ENCODE peak calls at places on chromosomes 12 and 14, in eight cellular contexts. S, Y, G, D, T, U, X and O are unnamed samples. For H3K4me1 and H3K27me3, the result is how much of the 10 kb centered on the place peaks cover.

GRCh38 chr12:45914090-45914489 is 76.3 kb downstream of the SCAF11 start:
- DNase-seq in S (no peak), Y (no peak), G (no peak), D (peak), T (no peak), U (peak), X (no peak), O (no peak)

GRCh38 chr14:51616724-51617409 is 34.8 kb upstream of the FRMD6 start:
- DNase-seq in S (no peak), Y (no peak), G (peak), D (peak), T (no peak), U (peak), X (no peak), O (no peak)

GRCh38 chr12:28130625-28131598 is 59.3 kb upstream of the CCDC91 start:
- DNase-seq in S (peak), Y (no peak), G (peak), D (peak), T (no peak), U (peak), X (no peak), O (peak)

GRCh38 chr14:74579447-74580274 is 32.4 kb downstream of the LTBP2 start:
- DNase-seq in S (no peak), Y (no peak), G (peak), D (peak), T (no peak), U (peak), X (no peak), O (no peak)

GRCh38 chr14:103749860-103750259 is 34.2 kb downstream of the ZFYVE21 start:
- DNase-seq in S (no peak), Y (no peak), G (no peak), D (no peak), T (no peak), U (no peak), X (no peak), O (no peak)

GRCh38 chr14:87748558-87748957 is 244.4 kb downstream of the GALC start:
- DNase-seq in S (no peak), Y (no peak), G (no peak), D (no peak), T (no peak), U (no peak), X (no peak), O (no peak)

GRCh38 chr12:85468356-85469157 is 188.5 kb downstream of the ALX1 start:
- DNase-seq in S (peak), Y (no peak), G (peak), D (peak), T (peak), U (peak), X (no peak), O (no peak)

GRCh38 chr12:24907464-24907863 is 41.4 kb downstream of the BCAT1 start:
- DNase-seq in S (no peak), Y (no peak), G (no peak), D (no peak), T (no peak), U (no peak), X (no peak), O (no peak)

GRCh38 chr14:72535485-72535884 is 358.4 kb downstream of the DPF3 start:
- DNase-seq in S (no peak), Y (no peak), G (no peak), D (no peak), T (no peak), U (no peak), X (peak), O (no peak)

DNA sequence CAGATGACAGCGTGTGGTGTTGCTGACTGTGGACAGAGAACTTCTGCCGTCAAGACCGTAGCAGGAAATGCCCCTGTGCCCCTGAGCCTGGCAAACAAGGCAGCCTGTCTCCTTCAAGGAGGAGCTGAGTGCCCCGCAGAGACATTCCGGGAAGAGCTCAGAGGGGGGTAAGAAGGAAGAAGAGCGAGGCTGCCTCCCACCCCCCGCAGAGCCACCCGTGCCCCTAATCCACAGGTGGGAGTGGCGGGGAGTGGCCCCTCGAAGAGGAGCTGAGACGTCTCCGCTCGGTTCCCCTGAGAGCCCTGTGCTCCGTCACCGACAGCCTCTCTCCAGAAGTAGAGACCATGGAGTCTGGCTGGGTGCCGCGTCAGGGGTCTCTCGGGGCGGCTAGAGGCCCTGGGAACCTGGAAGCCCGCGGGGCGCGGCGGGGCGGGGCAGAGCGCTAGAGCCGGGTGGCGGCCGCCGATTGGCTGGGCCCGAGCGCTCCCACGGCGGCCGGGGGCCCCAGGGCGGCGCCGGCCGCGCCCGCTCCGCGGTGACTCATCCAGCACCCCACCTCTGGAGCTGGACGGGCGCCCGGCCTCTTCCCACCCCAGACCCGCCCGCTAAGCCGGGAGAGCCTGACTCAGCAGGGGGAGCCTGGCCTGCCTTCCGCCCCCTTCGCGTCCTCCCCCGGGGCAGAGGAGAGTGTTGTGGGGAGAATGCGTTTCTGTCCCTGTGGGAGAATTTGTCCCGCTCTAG is 25.2 kb upstream of the KRT78 start:
- DNase-seq in S (peak), Y (peak), G (peak), D (peak), T (peak), U (peak), X (no peak), O (peak)
- H3K4me1 ChIP-seq in S (under half), Y (under half), G (half or more), D (under half), T (under half), U (under half), X (under half), O (under half)

GRCh38 chr12:95117178-95117599 is 43.8 kb upstream of the NR2C1 start:
- DNase-seq in S (peak), Y (peak), G (peak), D (peak), T (no peak), U (peak), X (peak), O (no peak)

GRCh38 chr12:95114766-95115450 is 41.5 kb upstream of the NR2C1 start:
- DNase-seq in S (no peak), Y (no peak), G (no peak), D (peak), T (peak), U (peak), X (no peak), O (no peak)

GRCh38 chr12:95116773-95117172 is 43.4 kb upstream of the NR2C1 start:
- DNase-seq in S (no peak), Y (no peak), G (no peak), D (no peak), T (peak), U (no peak), X (no peak), O (no peak)

GRCh38 chr12:95115641-95116040 is 42.2 kb upstream of the NR2C1 start:
- DNase-seq in S (no peak), Y (no peak), G (no peak), D (no peak), T (no peak), U (no peak), X (no peak), O (no peak)

DNA sequence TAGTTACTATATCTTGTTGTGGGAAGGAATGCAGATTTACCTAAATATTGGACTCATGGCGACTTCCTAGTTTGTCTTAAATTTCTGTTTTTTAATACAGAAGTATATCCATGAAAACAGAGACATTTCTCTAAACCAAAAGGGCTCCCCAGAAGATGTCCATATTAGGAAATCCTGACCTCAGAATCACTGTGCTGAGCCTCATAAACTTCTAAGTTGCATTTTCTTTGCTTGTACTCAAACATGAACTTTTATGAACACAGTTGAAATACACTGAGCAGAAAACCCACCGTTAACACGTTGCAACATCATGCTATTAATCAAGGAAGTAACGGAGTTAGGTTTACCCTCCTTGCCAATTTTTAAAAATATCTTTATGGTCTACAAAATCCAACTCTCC is 42.9 kb upstream of the NR2C1 start:
- DNase-seq in S (no peak), Y (no peak), G (no peak), D (no peak), T (no peak), U (no peak), X (no peak), O (no peak)
- H3K27ac ChIP-seq in S (no peak), Y (no peak), G (no peak), D (no peak), T (no peak), U (no peak), X (no peak), O (no peak)

DNA sequence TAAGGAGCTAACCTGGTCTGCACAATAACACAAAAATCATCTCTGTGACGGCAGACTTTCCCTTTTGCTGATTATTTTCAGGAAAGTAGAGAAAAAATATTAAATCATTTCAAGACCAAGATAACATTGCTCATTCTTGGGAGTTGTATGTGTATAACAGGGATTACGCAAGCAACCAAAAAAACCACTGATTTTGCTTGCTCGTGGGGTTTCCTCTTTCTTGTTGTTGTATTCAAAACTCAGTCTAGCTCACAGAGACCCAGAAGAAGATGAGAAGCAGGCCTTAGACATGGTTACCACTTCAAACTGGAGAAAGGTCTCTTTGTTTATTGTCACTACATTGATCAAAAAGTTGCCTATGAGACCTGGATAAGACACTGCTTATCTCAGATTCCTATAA is 2.2 kb upstream of the GLIPR1 start:
- DNase-seq in S (no peak), Y (no peak), G (no peak), D (peak), T (no peak), U (peak), X (peak), O (no peak)
- H3K27me3 ChIP-seq in S (under half), Y (under half), G (under half), D (under half), T (under half), U (under half), X (under half), O (under half)

DNA sequence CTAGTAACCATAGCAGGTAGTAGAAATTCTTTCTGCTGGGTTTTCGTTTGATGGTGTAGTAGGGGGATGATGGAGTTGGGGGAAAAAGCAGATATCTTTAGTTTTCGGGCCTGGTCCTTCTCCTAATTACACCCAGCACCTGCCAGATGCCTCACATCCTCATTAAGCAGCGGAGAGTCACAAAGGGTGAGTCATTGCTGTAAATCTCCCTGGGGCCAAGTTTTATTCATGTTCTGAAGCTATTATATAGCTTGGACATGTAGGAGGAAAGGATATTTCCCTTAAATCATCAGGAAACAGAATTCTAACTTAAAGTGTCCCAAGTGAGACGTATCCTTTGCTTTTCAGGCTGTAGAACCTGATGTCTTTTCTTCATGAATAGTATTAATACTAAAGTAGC is 4.9 kb upstream of the NECAP1 start:
- DNase-seq in S (no peak), Y (no peak), G (no peak), D (peak), T (no peak), U (peak), X (no peak), O (no peak)
- H3K4me1 ChIP-seq in S (under half), Y (under half), G (under half), D (under half), T (under half), U (under half), X (under half), O (under half)

GRCh38 chr14:34354556-34354955 is 107.5 kb downstream of the SPTSSA start:
- DNase-seq in S (no peak), Y (no peak), G (no peak), D (peak), T (no peak), U (peak), X (no peak), O (no peak)

GRCh38 chr14:34350903-34351302 is 111.1 kb downstream of the SPTSSA start:
- DNase-seq in S (no peak), Y (no peak), G (no peak), D (no peak), T (no peak), U (no peak), X (no peak), O (no peak)

GRCh38 chr14:34359423-34360120 is 102.5 kb downstream of the SPTSSA start:
- DNase-seq in S (no peak), Y (no peak), G (no peak), D (no peak), T (no peak), U (no peak), X (no peak), O (no peak)

GRCh38 chr14:34356267-34356660 is 105.8 kb downstream of the SPTSSA start:
- DNase-seq in S (no peak), Y (no peak), G (no peak), D (peak), T (no peak), U (no peak), X (no peak), O (no peak)

GRCh38 chr14:34355584-34356266 is 106.3 kb downstream of the SPTSSA start:
- DNase-seq in S (no peak), Y (no peak), G (peak), D (peak), T (no peak), U (peak), X (no peak), O (no peak)
- H3K27ac ChIP-seq in S (no peak), Y (no peak), G (no peak), D (no peak), T (no peak), U (peak), X (no peak), O (no peak)

DNA sequence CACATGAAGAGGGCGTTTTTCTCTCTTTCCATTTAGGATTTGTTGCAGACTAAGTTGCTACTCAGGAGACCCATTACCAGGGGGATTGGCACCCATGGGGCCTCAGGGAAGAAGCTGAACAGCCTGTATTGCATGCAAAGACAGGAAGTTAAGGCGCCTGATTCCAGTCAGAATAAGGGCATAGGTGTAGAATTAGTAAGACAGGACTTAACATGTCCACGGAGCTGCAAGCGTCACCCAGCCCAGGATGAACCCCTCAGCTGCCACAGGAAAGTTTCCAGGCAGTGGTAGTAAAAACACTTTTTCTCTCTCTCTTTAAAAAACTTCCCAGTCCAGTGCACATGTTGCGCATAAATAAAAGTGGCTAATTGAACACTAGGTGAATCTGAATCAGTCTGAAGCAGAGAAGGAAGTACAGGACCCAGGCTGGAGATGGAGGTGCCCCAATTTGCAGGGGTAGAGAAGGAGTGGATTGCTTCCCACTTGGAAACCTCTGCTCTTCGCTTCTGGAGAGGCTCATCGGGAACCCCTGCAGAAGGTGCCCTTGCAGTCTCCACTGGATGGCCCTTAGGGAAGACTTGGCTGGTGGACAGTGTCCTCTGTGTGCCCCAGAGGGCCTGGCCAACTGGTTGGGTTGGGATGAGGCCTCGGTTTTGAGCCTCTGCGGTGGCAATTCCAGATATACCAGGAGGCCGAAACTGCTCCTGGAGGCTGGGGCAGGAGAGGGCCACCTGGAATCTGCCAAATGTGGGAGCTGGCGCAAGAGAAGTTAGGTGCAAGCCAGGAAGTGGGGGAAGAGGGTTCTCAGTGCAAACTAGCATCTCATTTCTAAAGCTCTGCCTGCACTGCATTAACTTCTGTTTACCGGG is 10.7 kb upstream of the TBX3 start:
- DNase-seq in S (no peak), Y (no peak), G (no peak), D (no peak), T (no peak), U (no peak), X (no peak), O (no peak)
- H3K27me3 ChIP-seq in S (under half), Y (under half), G (under half), D (under half), T (half or more), U (half or more), X (under half), O (under half)

GRCh38 chr14:35973770-35974169 is 147.6 kb downstream of the BRMS1L start:
- DNase-seq in S (no peak), Y (no peak), G (no peak), D (no peak), T (no peak), U (no peak), X (no peak), O (no peak)
- H3K4me1 ChIP-seq in S (under half), Y (under half), G (under half), D (under half), T (under half), U (under half), X (under half), O (under half)